ENCODE peak calls at places on chromosomes 4 and X, in five cellular contexts. T is cardiac fibroblast, X is body of pancreas, R is tibial artery, L is B cell. M is an unnamed sample.

GRCh38 chr4:119728692-119729593 is 100.3 kb upstream of the PDE5A start:
- DNase-seq in R (no peak), X (no peak), L (no peak), T (peak; percentile 52), M (no peak)

GRCh38 chr4:173509031-173510001 is 20.7 kb downstream of the HAND2 start:
- DNase-seq in X (no peak), R (peak; percentile 76), L (no peak), T (peak; percentile 68), M (no peak)

GRCh38 chrX:11423949-11424348 is 130.7 kb downstream of the AMELX start:
- DNase-seq in L (no peak), R (no peak), T (no peak), X (no peak), M (no peak)

GRCh38 chr4:142236268-142236667 is 599.9 kb downstream of the IL15 start:
- DNase-seq in T (no peak), R (no peak), L (no peak), X (no peak), M (no peak)

GRCh38 chr4:119781044-119781443 is 152.4 kb upstream of the PDE5A start:
- DNase-seq in X (no peak), L (no peak), T (no peak), R (no peak), M (no peak)

GRCh38 chr4:5477613-5478012 is 230.7 kb downstream of the EVC2 start:
- DNase-seq in T (no peak), X (no peak), R (peak; percentile 27), L (no peak), M (no peak)

GRCh38 chr4:17812801-17813200 is 2.0 kb downstream of the NCAPG start:
- DNase-seq in L (no peak), T (no peak), R (no peak), X (no peak), M (no peak)

GRCh38 chr4:187849556-187850245 is 145.9 kb upstream of the ZFP42 start:
- DNase-seq in R (no peak), X (no peak), L (no peak), T (no peak), M (no peak)

GRCh38 chr4:71584654-71585053 is 199.2 kb downstream of the GC start:
- DNase-seq in R (no peak), X (no peak), L (no peak), T (no peak), M (no peak)

GRCh38 chr4:123856689-123857545 is 460.3 kb downstream of the SPRY1 start:
- DNase-seq in T (peak; percentile 65), R (no peak), L (no peak), X (peak; percentile 26), M (no peak)
- TF ChIP-seq CTCF in T (peak; percentile 44), R (peak; percentile 21), L (no peak), X (peak; percentile 20), M (no peak)

GRCh38 chr4:122300776-122301175 is 78.0 kb upstream of the ADAD1 start:
- DNase-seq in R (no peak), L (no peak), T (peak; percentile 5), X (no peak), M (no peak)
- TF ChIP-seq CTCF in R (no peak), L (no peak), T (peak; percentile 37), X (no peak), M (peak; percentile 6)

DNA sequence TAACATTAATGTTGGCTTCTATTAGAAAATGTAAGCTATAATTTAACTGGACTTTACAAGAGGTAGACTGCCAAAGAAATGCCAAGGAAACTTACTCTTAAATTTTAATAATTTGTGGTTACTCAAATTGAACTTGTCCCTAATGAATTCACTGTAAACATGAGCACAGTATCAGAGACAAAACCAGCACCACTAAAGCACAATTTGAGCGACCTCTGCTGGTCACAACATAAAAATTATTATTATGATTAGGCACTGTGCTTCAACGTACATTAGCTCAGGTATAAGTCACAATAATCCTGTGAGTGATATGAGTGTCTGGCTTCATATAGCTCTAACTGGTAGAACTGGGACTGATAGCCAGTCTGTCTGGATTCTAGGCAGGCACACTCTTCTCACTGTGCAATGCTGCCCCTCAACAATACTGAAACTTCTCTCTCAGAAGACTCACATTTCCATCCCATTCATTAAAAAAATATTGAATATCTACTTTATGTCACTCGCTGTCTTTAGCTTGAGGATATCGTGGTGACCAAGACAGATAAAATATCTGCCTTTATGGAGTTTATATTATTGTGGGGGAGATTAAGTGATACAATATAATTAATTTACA is 8.0 kb downstream of the NUDT6 start:
- DNase-seq in L (no peak), R (no peak), X (no peak), T (peak; percentile 65), M (peak; percentile 21)
- TF ChIP-seq CTCF in L (peak; percentile 59), R (peak; percentile 52), X (peak; percentile 17), T (peak; percentile 33), M (peak; percentile 51)

DNA sequence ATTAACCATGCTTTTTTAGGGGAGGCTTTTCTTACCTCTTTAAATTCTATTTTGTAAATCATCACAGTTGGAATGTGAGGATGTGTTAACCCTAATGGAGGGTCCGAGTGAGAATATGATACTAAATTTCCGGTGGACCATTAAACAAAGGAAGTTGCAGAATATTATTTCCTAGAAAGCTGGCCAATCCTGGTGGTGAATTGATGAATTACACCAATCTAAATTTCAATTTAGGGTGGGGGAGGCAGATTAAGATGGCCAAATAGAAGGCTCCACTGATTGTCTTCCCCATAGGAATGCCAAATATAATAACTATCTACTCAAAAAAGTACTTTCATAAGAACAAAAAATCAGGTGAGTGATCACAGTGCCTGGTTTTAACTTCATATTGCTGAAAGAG is 1045.6 kb downstream of the GLUD2 start:
- DNase-seq in R (no peak), L (no peak), X (no peak), T (no peak), M (no peak)
- TF ChIP-seq CTCF in R (no peak), L (no peak), X (no peak), T (no peak), M (no peak)

M was measured in GM12864.